ENCODE peak calls at places on chromosomes 5 and 9, in six cellular contexts. I, J, L, T, P and S are unnamed samples. For H3K4me1, the result is how much of the 10 kb centered on the place peaks cover.

GRCh38 chr9:103714992-103715391 is 379.1 kb upstream of the SMC2 start:
- DNase-seq in T (no peak), I (no peak), L (peak), J (no peak), P (no peak), S (no peak)

GRCh38 chr9:111646417-111646816 is 15.0 kb upstream of the GNG10 start:
- DNase-seq in T (no peak), J (no peak), P (no peak), L (no peak), I (no peak), S (no peak)

GRCh38 chr9:115172105-115172504 is 54.1 kb upstream of the TNC start:
- DNase-seq in J (no peak), L (no peak), T (no peak), P (no peak), I (no peak), S (no peak)

GRCh38 chr9:70040506-70040905 is 3.1 kb upstream of the MAMDC2 start:
- DNase-seq in P (no peak), L (no peak), J (no peak), T (no peak), I (no peak), S (no peak)

GRCh38 chr9:124267271-124267807 is 9.6 kb downstream of the NEK6 start:
- DNase-seq in L (no peak), J (no peak), T (peak), P (no peak), I (peak), S (peak)

GRCh38 chr9:134627417-134628353 is 13.9 kb upstream of the COL5A1 start:
- DNase-seq in I (no peak), P (no peak), J (no peak), T (no peak), L (peak), S (no peak)

GRCh38 chr9:122944960-122945888 is 4.4 kb downstream of the RABGAP1 start:
- DNase-seq in L (no peak), J (no peak), I (no peak), P (no peak), T (no peak), S (no peak)

GRCh38 chr9:92715488-92716231 is 45.7 kb upstream of the IPPK start:
- DNase-seq in J (no peak), I (no peak), T (no peak), L (no peak), P (peak), S (no peak)

GRCh38 chr5:5270958-5271605 is 131.0 kb downstream of the ADAMTS16 start:
- DNase-seq in T (peak), J (no peak), P (peak), I (peak), L (peak), S (peak)

GRCh38 chr5:75057551-75057950 is 5.2 kb upstream of the GCNT4 start:
- DNase-seq in I (no peak), L (no peak), J (no peak), T (no peak), P (no peak), S (no peak)

GRCh38 chr5:158414333-158414762 is 555.4 kb upstream of the CLINT1 start:
- DNase-seq in I (no peak), L (no peak), P (no peak), J (no peak), T (no peak), S (no peak)

GRCh38 chr9:97564291-97565175 is 63.1 kb downstream of the TMOD1 start:
- DNase-seq in P (peak), L (peak), T (peak), I (peak), J (no peak), S (no peak)

GRCh38 chr9:3477236-3477834 is 48.5 kb downstream of the RFX3 start:
- DNase-seq in T (no peak), J (no peak), L (no peak), I (no peak), P (no peak), S (no peak)

GRCh38 chr5:158785397-158785796 is 314.3 kb downstream of the EBF1 start:
- DNase-seq in P (no peak), J (no peak), L (no peak), T (no peak), I (no peak), S (no peak)

GRCh38 chr9:131279927-131280530 is 3.7 kb upstream of the FAM78A start:
- DNase-seq in T (no peak), J (no peak), L (no peak), P (no peak), I (no peak), S (no peak)

GRCh38 chr5:9932770-9933169 is 302.6 kb upstream of the TAS2R1 start:
- DNase-seq in P (no peak), J (no peak), I (no peak), T (no peak), L (no peak), S (no peak)

GRCh38 chr5:108858959-108859358 is 111.3 kb downstream of the FER start:
- DNase-seq in I (no peak), T (no peak), P (no peak), L (no peak), J (no peak), S (no peak)

GRCh38 chr9:96071245-96072124 is 196.0 kb downstream of the ERCC6L2 start:
- DNase-seq in J (no peak), P (no peak), I (no peak), L (peak), T (no peak), S (no peak)

GRCh38 chr5:8756498-8757084 is 789.3 kb downstream of the SEMA5A start:
- DNase-seq in I (no peak), J (no peak), P (no peak), T (peak), L (peak), S (no peak)

GRCh38 chr9:100167912-100168775 is 69.1 kb downstream of the INVS start:
- DNase-seq in L (no peak), P (no peak), J (no peak), T (no peak), I (no peak), S (no peak)

GRCh38 chr9:100739666-100740065 is 161.8 kb downstream of the CAVIN4 start:
- DNase-seq in I (peak), P (peak), L (peak), T (no peak), J (no peak), S (no peak)

GRCh38 chr9:19174127-19174921 is 47.0 kb upstream of the PLIN2 start:
- DNase-seq in T (peak), P (peak), J (peak), L (peak), I (peak), S (peak)

GRCh38 chr9:111994831-111995458 is 98.3 kb downstream of the UGCG start:
- DNase-seq in T (no peak), J (no peak), L (no peak), P (no peak), I (no peak), S (no peak)

GRCh38 chr5:137491121-137491520 is 8.0 kb downstream of the SPOCK1 start:
- DNase-seq in I (no peak), T (no peak), J (no peak), P (no peak), L (no peak), S (no peak)

GRCh38 chr5:38078161-38078560 is 180.2 kb upstream of the EGFLAM start:
- DNase-seq in I (no peak), T (no peak), L (no peak), P (peak), J (no peak), S (no peak)

GRCh38 chr5:609506-609905 is 2.6 kb upstream of the CEP72 start:
- DNase-seq in I (no peak), T (no peak), J (no peak), P (no peak), L (no peak), S (no peak)

GRCh38 chr9:129383415-129384088 is 205.5 kb upstream of the IER5L start:
- DNase-seq in L (peak), I (peak), J (peak), P (peak), T (peak), S (peak)
- TF ChIP-seq CTCF in L (no peak), I (no peak), J (peak), P (peak), T (peak), S (no peak)

GRCh38 chr5:172418847-172419810 is 35.2 kb downstream of the SH3PXD2B start:
- DNase-seq in T (no peak), J (no peak), I (no peak), L (no peak), P (peak), S (no peak)
- H3K4me1 ChIP-seq in T (under half), J (under half), I (under half), L (under half), P (under half), S (under half)

GRCh38 chr5:90865194-90865593 is 306.6 kb downstream of the ADGRV1 start:
- DNase-seq in L (no peak), I (no peak), P (no peak), T (no peak), J (no peak), S (no peak)

GRCh38 chr5:90866333-90866732 is 307.7 kb downstream of the ADGRV1 start:
- DNase-seq in J (no peak), I (no peak), P (no peak), L (no peak), T (no peak), S (no peak)

GRCh38 chr5:90866915-90867715 is 308.5 kb downstream of the ADGRV1 start:
- DNase-seq in L (no peak), P (no peak), I (no peak), T (no peak), J (no peak), S (no peak)

DNA sequence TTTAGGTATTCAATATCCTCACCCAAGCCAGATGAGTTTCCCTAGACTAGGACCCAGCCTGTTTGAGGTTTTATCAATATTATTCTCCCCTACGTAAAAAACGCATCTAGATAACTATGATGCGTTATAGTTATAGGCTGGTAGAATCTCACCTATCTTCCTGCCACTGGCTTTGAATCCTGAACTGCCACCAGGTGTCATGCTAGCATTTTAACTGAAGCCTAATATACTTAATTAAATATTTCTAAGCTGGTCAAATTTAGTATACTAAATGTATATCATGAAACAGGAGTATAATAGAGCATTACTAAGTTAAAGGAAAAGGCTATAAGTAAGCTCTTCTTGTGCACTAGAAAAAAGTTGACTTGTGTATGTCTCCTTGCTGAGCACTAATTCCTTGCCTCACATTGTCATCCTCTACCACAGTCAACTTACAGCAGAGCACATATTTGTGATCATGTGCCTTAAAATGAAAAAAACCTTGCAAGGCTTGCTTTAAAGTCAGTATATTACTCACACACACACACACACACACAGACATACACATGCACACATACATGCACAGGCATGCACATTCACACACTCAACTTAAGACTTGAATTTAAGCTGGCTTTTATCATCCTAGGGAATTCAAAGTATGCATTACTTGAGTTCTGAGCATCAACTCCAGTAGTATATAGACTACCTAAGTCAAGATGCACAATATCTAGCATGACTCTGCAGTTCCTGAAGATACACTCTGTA is 303.4 kb downstream of the ADGRV1 start:
- DNase-seq in P (peak), T (no peak), J (no peak), I (no peak), L (no peak), S (no peak)
- TF ChIP-seq CTCF in P (peak), T (no peak), J (no peak), I (peak), L (peak), S (no peak)

GRCh38 chr5:138955672-138956295 is 80.6 kb upstream of the LRRTM2 start:
- DNase-seq in I (no peak), J (no peak), P (no peak), T (no peak), L (no peak), S (no peak)
- H3K4me1 ChIP-seq in I (under half), J (under half), P (under half), T (under half), L (under half), S (under half)